ENCODE peak calls at places on chromosome 22, in four cellular contexts. D, H, Y and L are unnamed samples.

GRCh38 chr22:35539910-35540599 is 576 bp upstream of the RASD2 start:
- DNase-seq in H (peak), D (no peak), Y (no peak), L (peak)

GRCh38 chr22:42425337-42425988 is 6.7 kb downstream of the NFAM1 start:
- DNase-seq in D (no peak), H (no peak), Y (no peak), L (peak)

GRCh38 chr22:16783930-16784354 is 41.3 kb downstream of the XKR3 start:
- DNase-seq in H (no peak), D (no peak), Y (no peak), L (peak)

GRCh38 chr22:43707650-43708049 is 104.5 kb downstream of the EFCAB6 start:
- DNase-seq in H (no peak), Y (no peak), D (no peak), L (peak)

GRCh38 chr22:47175761-47176359 is 413.4 kb downstream of the TBC1D22A start:
- DNase-seq in H (no peak), Y (no peak), D (no peak), L (no peak)

GRCh38 chr22:47000256-47000655 is 237.8 kb downstream of the TBC1D22A start:
- DNase-seq in Y (no peak), H (no peak), D (no peak), L (no peak)

GRCh38 chr22:25161916-25162530 is 37.6 kb upstream of the CRYBB3 start:
- DNase-seq in H (no peak), D (no peak), Y (no peak), L (no peak)

GRCh38 chr22:19759459-19759993 is 1.1 kb upstream of the TBX1 start:
- DNase-seq in Y (no peak), D (no peak), H (no peak), L (no peak)

GRCh38 chr22:33864723-33865130 is 55.5 kb downstream of the LARGE1 start:
- DNase-seq in D (no peak), H (no peak), Y (no peak), L (no peak)

GRCh38 chr22:25482868-25483639 is 81.4 kb upstream of the GRK3 start:
- DNase-seq in Y (no peak), H (no peak), D (no peak), L (no peak)

GRCh38 chr22:17955611-17956379 is 68.6 kb downstream of the MICAL3 start:
- DNase-seq in Y (no peak), H (no peak), D (no peak), L (no peak)

GRCh38 chr22:27799334-27800249 is 2.0 kb downstream of the MN1 start:
- DNase-seq in Y (no peak), D (peak), H (no peak), L (peak)

GRCh38 chr22:45884201-45885067 is 92.5 kb downstream of the WNT7B start:
- DNase-seq in H (no peak), D (no peak), Y (no peak), L (no peak)

GRCh38 chr22:36884314-36885158 is 23.7 kb downstream of the NCF4 start:
- DNase-seq in Y (no peak), H (no peak), D (peak), L (no peak)

DNA sequence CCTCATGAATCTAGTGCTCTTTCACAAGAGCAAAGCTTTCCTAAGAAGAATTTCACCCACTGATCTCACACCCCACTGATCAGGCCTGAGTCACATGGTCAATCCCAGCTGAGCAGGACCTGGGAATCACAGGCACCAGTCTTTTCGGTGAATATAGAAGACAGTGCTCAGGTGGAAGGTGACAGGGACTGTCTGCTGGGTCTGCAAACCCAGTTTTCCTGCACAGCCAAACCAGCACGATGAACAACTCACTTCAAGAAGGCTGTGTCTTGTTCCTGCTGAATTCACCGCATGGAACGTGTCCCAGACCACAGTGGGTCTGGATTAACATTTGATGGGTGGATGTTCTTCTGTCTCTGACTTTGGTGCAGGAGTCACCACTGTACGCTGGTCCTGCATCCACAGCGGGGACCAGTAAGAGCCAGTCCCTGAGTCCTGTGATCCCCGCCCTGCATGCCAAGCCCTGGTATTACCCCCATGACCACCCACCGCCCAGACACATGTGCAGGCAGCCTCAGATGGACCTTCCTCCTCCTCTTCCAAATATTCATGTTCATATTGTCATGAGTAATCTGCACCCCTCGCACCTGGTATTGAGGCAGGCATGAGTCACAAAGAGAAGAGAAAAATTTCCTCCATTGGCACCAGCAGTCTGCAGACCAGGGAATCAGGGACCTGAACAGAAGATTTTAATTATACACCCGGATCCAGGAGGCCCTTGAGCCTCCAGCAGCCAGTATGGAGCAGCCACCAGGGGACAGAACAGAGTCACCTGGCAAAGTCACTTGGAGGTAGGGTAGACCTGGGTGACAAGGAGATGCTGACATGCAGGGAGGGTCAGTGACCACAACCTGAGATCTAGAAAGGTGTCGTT is 8.6 kb upstream of the IGLL5 start:
- DNase-seq in Y (no peak), H (no peak), D (no peak), L (no peak)
- TF ChIP-seq CTCF in Y (no peak), H (no peak), D (no peak), L (no peak)

GRCh38 chr22:38201371-38201717 is 450 bp upstream of the MAFF start:
- DNase-seq in Y (no peak), H (no peak), D (no peak), L (no peak)

GRCh38 chr22:38201718-38202436 is at the start of gene MAFF:
- DNase-seq in D (peak), Y (peak), H (peak), L (peak)

GRCh38 chr22:38203090-38203810 is 1.5 kb downstream of the MAFF start:
- DNase-seq in D (peak), H (no peak), Y (no peak), L (peak)

GRCh38 chr22:38203855-38204497 is 2.2 kb downstream of the MAFF start:
- DNase-seq in H (no peak), D (peak), Y (no peak), L (no peak)

GRCh38 chr22:38202437-38203089 is 769 bp downstream of the MAFF start:
- DNase-seq in H (peak), Y (no peak), D (peak), L (peak)
- TF ChIP-seq CTCF in H (no peak), Y (peak), D (no peak), L (no peak)

GRCh38 chr22:49433717-49434611 is 393.7 kb downstream of the BRD1 start:
- DNase-seq in H (no peak), D (no peak), Y (no peak), L (no peak)
- TF ChIP-seq CTCF in H (no peak), D (no peak), Y (no peak), L (no peak)

DNA sequence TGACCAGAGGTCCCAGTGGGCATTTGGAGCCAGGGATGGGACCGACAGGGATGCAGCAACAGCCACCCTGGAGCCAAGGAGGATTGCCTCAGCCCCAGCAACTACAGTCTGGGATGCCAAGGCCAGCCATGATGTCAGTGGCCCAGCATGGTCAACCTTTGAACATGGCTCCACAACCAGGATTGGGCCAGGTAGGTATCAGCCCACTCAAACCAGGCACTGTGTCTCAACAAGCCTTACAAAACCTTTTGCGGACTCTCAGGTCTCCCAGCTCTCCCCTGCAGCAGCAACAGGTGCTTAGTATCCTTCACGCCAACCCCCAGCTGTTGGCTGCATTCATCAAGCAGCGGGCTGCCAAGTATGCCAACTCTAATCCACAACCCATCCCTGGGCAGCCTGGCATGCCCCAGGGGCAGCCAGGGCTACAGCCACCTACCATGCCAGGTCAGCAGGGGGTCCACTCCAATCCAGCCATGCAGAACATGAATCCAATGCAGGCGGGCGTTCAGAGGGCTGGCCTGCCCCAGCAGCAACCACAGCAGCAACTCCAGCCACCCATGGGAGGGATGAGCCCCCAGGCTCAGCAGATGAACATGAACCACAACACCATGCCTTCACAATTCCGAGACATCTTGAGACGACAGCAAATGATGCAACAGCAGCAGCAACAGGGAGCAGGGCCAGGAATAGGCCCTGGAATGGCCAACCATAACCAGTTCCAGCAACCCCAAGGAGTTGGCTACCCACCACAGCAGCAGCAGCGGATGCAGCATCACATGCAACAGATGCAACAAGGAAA is 27.3 kb upstream of the L3MBTL2 start:
- DNase-seq in H (no peak), D (no peak), Y (no peak), L (no peak)
- TF ChIP-seq CTCF in H (no peak), D (no peak), Y (no peak), L (no peak)

GRCh38 chr22:32794449-32795213 is 6.9 kb upstream of the TIMP3 start:
- DNase-seq in H (no peak), D (peak), Y (no peak), L (no peak)
- TF ChIP-seq CTCF in H (no peak), D (peak), Y (peak), L (no peak)